ENCODE peak calls at places on chromosomes 2 and 18, in eight cellular contexts. D is bronchial epithelial cell, W is AG04450, I is mucosa of descending colon, R is fibroblast of pulmonary artery, X is endodermal cell, S is HL-60, L is IMR-90. F is an unnamed sample.

GRCh38 chr2:227153766-227154486 is 10.1 kb downstream of the COL4A4 start:
- DNase-seq in X (no peak), I (peak), W (no peak), R (no peak), D (no peak), S (no peak), L (no peak), F (no peak)

GRCh38 chr2:7943446-7943845 is 738.4 kb upstream of the ID2 start:
- DNase-seq in D (no peak), X (no peak), S (no peak), L (no peak), W (no peak), I (no peak), R (no peak), F (no peak)

GRCh38 chr2:72892506-72893173 is 5.4 kb downstream of the SPR start:
- DNase-seq in R (peak), X (peak), W (peak), L (peak), D (peak), S (peak), I (peak), F (no peak)

GRCh38 chr2:139872032-139872431 is 1091.8 kb upstream of the NXPH2 start:
- DNase-seq in X (peak), L (no peak), I (no peak), D (no peak), W (no peak), R (no peak), S (no peak), F (no peak)

GRCh38 chr2:69375494-69376353 is 11.3 kb downstream of the GFPT1 start:
- DNase-seq in W (no peak), X (no peak), I (no peak), R (peak), S (peak), L (peak), D (peak), F (no peak)

GRCh38 chr2:126766897-126767296 is 110.9 kb downstream of the GYPC start:
- DNase-seq in X (peak), W (no peak), R (no peak), I (no peak), L (no peak), S (no peak), D (no peak), F (no peak)

GRCh38 chr2:132740081-132740480 is 70.1 kb upstream of the LYPD1 start:
- DNase-seq in W (no peak), I (no peak), L (peak), R (no peak), D (no peak), S (no peak), X (no peak), F (no peak)

GRCh38 chr2:20621366-20622295 is 29.3 kb downstream of the HS1BP3 start:
- DNase-seq in L (no peak), S (no peak), X (peak), W (no peak), R (no peak), I (no peak), D (no peak), F (no peak)

GRCh38 chr2:157329524-157329923 is 3.9 kb upstream of the ERMN start:
- DNase-seq in X (no peak), R (no peak), D (peak), W (no peak), S (no peak), I (peak), L (no peak), F (no peak)

GRCh38 chr2:188798159-188798558 is 176.0 kb upstream of the COL3A1 start:
- DNase-seq in I (no peak), W (no peak), S (no peak), L (peak), X (no peak), R (peak), D (no peak), F (no peak)

GRCh38 chr2:177031435-177032222 is 181.0 kb upstream of the HNRNPA3 start:
- DNase-seq in S (no peak), R (no peak), L (no peak), I (no peak), D (no peak), X (no peak), W (no peak), F (no peak)

GRCh38 chr2:126658910-126659613 is 3.1 kb downstream of the GYPC start:
- DNase-seq in S (peak), X (no peak), W (peak), I (peak), R (peak), D (no peak), L (peak), F (peak)

GRCh38 chr18:12531747-12532146 is 124.0 kb downstream of the PRELID3A start:
- DNase-seq in W (no peak), R (no peak), X (no peak), L (peak), S (no peak), D (no peak), I (no peak), F (no peak)
- TF ChIP-seq CTCF in W (peak), R (peak), X (peak), L (no peak), S (no peak), D (no peak), I (no peak), F (peak)

GRCh38 chr2:18742382-18742781 is 153.0 kb upstream of the NT5C1B start:
- DNase-seq in X (peak), S (no peak), L (no peak), R (no peak), W (no peak), I (no peak), D (no peak), F (no peak)
- TF ChIP-seq CTCF in X (peak), S (no peak), L (no peak), R (peak), W (peak), I (no peak), D (no peak), F (no peak)

DNA sequence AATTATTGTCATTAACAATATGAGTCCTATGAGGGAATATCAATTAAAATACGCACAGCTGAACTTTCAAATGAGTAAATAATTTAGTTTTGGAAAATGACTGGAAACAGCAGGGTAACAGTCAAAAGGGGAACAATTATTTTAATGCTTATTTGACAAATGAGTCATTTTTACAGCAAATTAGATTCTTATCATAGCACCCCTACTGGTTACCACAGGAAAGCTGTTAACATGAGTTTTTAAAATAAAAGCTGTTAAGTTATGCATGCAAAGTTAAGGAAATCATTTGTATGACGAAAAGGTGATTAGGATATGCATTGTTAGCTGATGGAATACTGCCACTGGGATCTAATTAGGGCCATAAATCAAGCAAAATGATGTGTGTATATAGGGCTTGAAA is 435.1 kb upstream of the MEIS1 start:
- DNase-seq in L (no peak), D (peak), S (no peak), I (no peak), W (no peak), R (no peak), X (no peak), F (no peak)
- TF ChIP-seq CTCF in L (peak), D (no peak), S (peak), I (no peak), W (no peak), R (no peak), X (peak), F (peak)

GRCh38 chr2:47662547-47662946 is 120.4 kb upstream of the MSH6 start:
- DNase-seq in S (no peak), D (no peak), W (no peak), I (no peak), L (no peak), X (no peak), R (no peak), F (no peak)

GRCh38 chr2:47661310-47661709 is 121.6 kb upstream of the MSH6 start:
- DNase-seq in D (no peak), X (no peak), S (no peak), R (no peak), I (no peak), W (no peak), L (no peak), F (no peak)

GRCh38 chr2:47666332-47666731 is 116.6 kb upstream of the MSH6 start:
- DNase-seq in X (peak), S (no peak), L (no peak), I (no peak), D (no peak), R (no peak), W (no peak), F (no peak)

GRCh38 chr2:47660167-47660566 is 122.8 kb upstream of the MSH6 start:
- DNase-seq in R (no peak), L (no peak), W (no peak), D (no peak), X (no peak), I (no peak), S (no peak), F (no peak)

DNA sequence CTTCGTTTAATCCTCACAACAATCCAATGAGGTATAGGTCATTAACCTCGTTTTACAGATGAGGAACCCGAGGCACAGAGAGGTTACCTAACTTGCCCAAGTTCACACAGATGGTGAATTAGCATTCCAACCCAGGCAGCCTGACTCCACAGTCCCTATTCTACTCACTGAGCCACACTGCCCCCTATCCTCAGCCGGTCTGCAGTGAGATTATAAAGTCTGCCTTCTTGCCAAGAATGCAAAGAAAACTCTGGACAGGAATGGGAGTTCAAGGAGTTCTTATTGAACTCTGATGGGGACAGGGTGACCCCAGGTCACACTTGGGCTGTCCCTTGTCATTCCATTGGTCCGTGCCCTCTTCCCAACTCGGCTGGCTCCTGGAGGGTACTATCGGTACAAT is 118.1 kb upstream of the MSH6 start:
- DNase-seq in S (no peak), D (peak), X (peak), R (no peak), L (no peak), I (peak), W (no peak), F (no peak)
- TF ChIP-seq CTCF in S (no peak), D (peak), X (peak), R (no peak), L (no peak), I (no peak), W (no peak), F (peak)

DNA sequence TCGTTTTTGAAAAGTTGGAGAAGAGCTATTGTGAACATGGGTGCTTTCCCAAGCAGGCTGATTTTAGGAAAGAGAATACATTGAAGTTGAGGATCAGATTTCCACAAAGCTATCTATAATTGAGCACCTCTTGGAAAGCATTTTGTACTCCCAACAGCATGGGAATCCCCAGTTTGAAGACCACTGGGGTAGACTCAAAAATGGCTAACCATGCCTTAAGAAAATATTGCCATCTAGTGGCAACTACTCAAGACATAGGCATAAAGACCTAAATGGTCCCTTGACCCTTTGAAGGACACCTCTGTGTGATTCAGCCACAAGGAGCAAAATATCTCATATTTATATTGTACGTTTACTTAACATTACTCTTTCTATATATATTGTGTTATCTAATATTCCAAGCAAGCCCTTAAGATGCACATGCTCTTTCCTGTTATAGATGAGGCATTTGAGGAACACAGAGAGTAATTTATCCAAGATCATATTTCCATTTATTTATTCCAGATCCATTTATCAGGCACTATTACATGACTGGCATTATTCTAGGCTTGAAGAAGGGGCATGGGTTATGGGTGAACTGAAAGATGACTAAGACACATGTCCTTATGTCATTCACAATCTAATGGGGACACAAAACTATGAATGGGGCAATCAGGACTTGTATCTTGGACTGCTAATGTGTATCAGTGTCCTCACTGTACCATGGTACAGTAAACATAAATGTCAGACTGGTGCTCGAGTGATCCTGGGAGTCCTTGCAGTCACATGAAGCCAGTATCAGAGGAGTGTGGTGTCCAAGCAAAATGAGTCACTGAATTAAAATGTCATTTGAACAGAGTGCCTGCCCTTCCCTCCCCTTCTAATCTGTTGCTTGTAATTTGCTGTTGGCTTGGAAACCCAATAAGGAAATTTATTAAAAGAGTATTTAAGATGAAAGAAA is 121.0 kb upstream of the XPO1 start:
- DNase-seq in X (no peak), S (no peak), R (peak), D (peak), W (no peak), I (no peak), L (peak), F (peak)
- TF ChIP-seq CTCF in X (peak), S (peak), R (peak), D (peak), W (peak), I (no peak), L (peak), F (peak)

GRCh38 chr2:215442392-215442787 is 6.5 kb upstream of the FN1 start:
- DNase-seq in I (no peak), R (no peak), D (no peak), X (no peak), S (no peak), W (no peak), L (no peak), F (no peak)
- TF ChIP-seq CTCF in I (no peak), R (no peak), D (no peak), X (no peak), S (no peak), W (no peak), L (no peak), F (no peak)

GRCh38 chr2:4715065-4715464 is 977.1 kb upstream of the SOX11 start:
- DNase-seq in S (no peak), L (no peak), D (no peak), I (no peak), X (no peak), R (no peak), W (no peak), F (no peak)
- TF ChIP-seq CTCF in S (no peak), L (no peak), D (no peak), I (no peak), X (peak), R (no peak), W (no peak), F (no peak)

GRCh38 chr2:52810460-52810859 is 957.1 kb upstream of the CHAC2 start:
- DNase-seq in L (peak), D (peak), W (no peak), S (no peak), X (peak), I (no peak), R (peak), F (peak)
- TF ChIP-seq CTCF in L (peak), D (peak), W (peak), S (no peak), X (peak), I (no peak), R (peak), F (peak)